ENCODE peak calls at places on chromosomes 6 and 20, in four cellular contexts. E, A, V and Y are unnamed samples. For H3K4me1 and H3K9me3, the result is how much of the 10 kb centered on the place peaks cover.

GRCh38 chr6:129643968-129644367 is 66.0 kb downstream of the ARHGAP18 start:
- DNase-seq in V (no peak), A (no peak), E (no peak), Y (no peak)

GRCh38 chr6:100796049-100796823 is 84.9 kb downstream of the ASCC3 start:
- DNase-seq in A (no peak), E (no peak), V (no peak), Y (no peak)

GRCh38 chr20:58289143-58289542 is 20.4 kb upstream of the RAB22A start:
- DNase-seq in V (no peak), E (no peak), A (no peak), Y (no peak)

GRCh38 chr6:139239137-139239536 is 52.7 kb downstream of the TXLNB start:
- DNase-seq in A (no peak), E (peak), V (no peak), Y (no peak)

GRCh38 chr6:30782425-30783014 is 38.2 kb upstream of the IER3 start:
- DNase-seq in A (no peak), E (no peak), V (no peak), Y (peak)

GRCh38 chr6:41189968-41190367 is 11.0 kb downstream of the TREML2 start:
- DNase-seq in E (no peak), V (no peak), A (no peak), Y (no peak)

GRCh38 chr6:133953634-133954415 is 801 bp downstream of the TBPL1 start:
- DNase-seq in E (no peak), V (peak), A (peak), Y (peak)

GRCh38 chr6:88709819-88710246 is 253.6 kb downstream of the RNGTT start:
- DNase-seq in E (no peak), V (no peak), A (no peak), Y (no peak)

GRCh38 chr6:137188855-137189254 is 15.4 kb upstream of the IL22RA2 start:
- DNase-seq in V (peak), E (peak), A (no peak), Y (no peak)

GRCh38 chr20:8505817-8506216 is 373.8 kb downstream of the PLCB1 start:
- DNase-seq in A (no peak), E (no peak), V (no peak), Y (no peak)

GRCh38 chr6:43939281-43940070 is 169.5 kb downstream of the VEGFA start:
- DNase-seq in E (no peak), V (peak), A (no peak), Y (no peak)

GRCh38 chr6:63573899-63574553 is 1.7 kb downstream of the LOC128125822 start:
- DNase-seq in V (peak), A (peak), E (peak), Y (peak)

GRCh38 chr6:106125925-106126435 is 39.8 kb downstream of the PRDM1 start:
- DNase-seq in V (no peak), A (peak), E (no peak), Y (no peak)

GRCh38 chr20:45970646-45971424 is 1.2 kb downstream of the ZNF335 start:
- DNase-seq in A (no peak), V (no peak), E (no peak), Y (peak)

GRCh38 chr6:11207199-11207968 is 25.1 kb downstream of the NEDD9 start:
- DNase-seq in A (peak), V (no peak), E (peak), Y (peak)

GRCh38 chr6:111766524-111766857 is 106.8 kb downstream of the FYN start:
- DNase-seq in V (no peak), E (no peak), A (no peak), Y (no peak)
- H3K4me1 ChIP-seq in V (under half), E (under half), A (under half), Y (under half)

GRCh38 chr6:12610862-12611261 is 105.7 kb upstream of the PHACTR1 start:
- DNase-seq in A (no peak), E (no peak), V (no peak), Y (no peak)

GRCh38 chr6:12608874-12609273 is 107.7 kb upstream of the PHACTR1 start:
- DNase-seq in V (no peak), E (no peak), A (no peak), Y (no peak)

GRCh38 chr6:12613819-12614218 is 102.7 kb upstream of the PHACTR1 start:
- DNase-seq in V (no peak), A (no peak), E (no peak), Y (no peak)

GRCh38 chr6:12614468-12614867 is 102.1 kb upstream of the PHACTR1 start:
- DNase-seq in V (no peak), E (no peak), A (no peak), Y (peak)
- H3K9ac ChIP-seq in V (no peak), E (no peak), A (no peak), Y (no peak)

GRCh38 chr6:168660400-168660945 is 219.5 kb downstream of the SMOC2 start:
- DNase-seq in E (no peak), A (no peak), V (no peak), Y (no peak)
- H3K9me3 ChIP-seq in E (under half), A (under half), V (under half), Y (under half)

GRCh38 chr20:25126630-25127029 is 44.7 kb upstream of the VSX1 start:
- DNase-seq in V (no peak), A (no peak), E (no peak), Y (no peak)
- H3K4me1 ChIP-seq in V (under half), A (under half), E (under half), Y (under half)

GRCh38 chr6:34817337-34817910 is 25.5 kb downstream of the BLTP3A start:
- DNase-seq in A (no peak), V (no peak), E (no peak), Y (no peak)

GRCh38 chr6:34810936-34811632 is 19.2 kb downstream of the BLTP3A start:
- DNase-seq in A (peak), V (no peak), E (peak), Y (no peak)

GRCh38 chr6:34809914-34810882 is 18.3 kb downstream of the BLTP3A start:
- DNase-seq in V (no peak), A (no peak), E (no peak), Y (peak)

GRCh38 chr6:34816635-34817301 is 24.9 kb downstream of the BLTP3A start:
- DNase-seq in E (no peak), V (no peak), A (no peak), Y (no peak)

GRCh38 chr6:34813028-34813742 is 21.3 kb downstream of the BLTP3A start:
- DNase-seq in E (no peak), V (no peak), A (no peak), Y (no peak)
- H3K9ac ChIP-seq in E (no peak), V (no peak), A (no peak), Y (no peak)

GRCh38 chr20:16020971-16021370 is 552.3 kb downstream of the KIF16B start:
- DNase-seq in E (peak), V (no peak), A (no peak), Y (peak)

GRCh38 chr20:16013631-16014030 is 559.6 kb downstream of the KIF16B start:
- DNase-seq in V (no peak), E (no peak), A (no peak), Y (no peak)

GRCh38 chr20:16014436-16014835 is 558.8 kb downstream of the KIF16B start:
- DNase-seq in V (no peak), A (no peak), E (no peak), Y (no peak)

GRCh38 chr20:16017656-16018055 is 555.6 kb downstream of the KIF16B start:
- DNase-seq in V (no peak), E (no peak), A (no peak), Y (no peak)

GRCh38 chr20:16018881-16019280 is 554.4 kb downstream of the KIF16B start:
- DNase-seq in V (no peak), E (no peak), A (no peak), Y (peak)
- H3K9me3 ChIP-seq in V (under half), E (under half), A (under half), Y (under half)

GRCh38 chr20:56805966-56806365 is 176.9 kb downstream of the TFAP2C start:
- DNase-seq in A (no peak), E (no peak), V (no peak), Y (no peak)

GRCh38 chr20:56808119-56808725 is 179.1 kb downstream of the TFAP2C start:
- DNase-seq in V (no peak), E (no peak), A (peak), Y (no peak)

GRCh38 chr20:56805313-56805712 is 176.2 kb downstream of the TFAP2C start:
- DNase-seq in V (no peak), A (no peak), E (no peak), Y (no peak)

GRCh38 chr20:56808732-56809131 is 179.6 kb downstream of the TFAP2C start:
- DNase-seq in V (no peak), A (peak), E (no peak), Y (no peak)

DNA sequence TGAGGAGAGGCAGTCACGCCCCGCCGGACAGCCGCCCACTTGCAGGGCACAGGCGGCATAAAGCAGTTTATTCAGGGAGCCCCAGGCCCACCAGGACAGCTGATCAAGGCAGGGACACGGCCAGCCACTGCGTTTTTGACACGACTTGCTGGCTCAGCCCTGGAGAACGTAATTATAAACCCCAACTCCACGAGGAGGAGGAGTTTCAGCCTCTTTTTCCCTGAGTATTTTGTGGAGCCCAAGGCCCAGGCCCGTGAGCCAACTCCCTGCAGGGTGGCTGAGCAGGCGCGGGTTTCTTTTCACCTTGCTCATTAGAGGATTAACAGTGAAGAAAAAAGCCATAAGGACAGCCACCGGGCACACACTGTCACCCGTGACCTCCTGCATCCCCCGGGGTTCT is 178.0 kb downstream of the TFAP2C start:
- DNase-seq in A (no peak), E (no peak), V (no peak), Y (no peak)
- H3K4me1 ChIP-seq in A (under half), E (under half), V (under half), Y (under half)

GRCh38 chr20:22430746-22431168 is 153.6 kb downstream of the FOXA2 start:
- DNase-seq in V (no peak), A (no peak), E (no peak), Y (no peak)
- H3K9ac ChIP-seq in V (no peak), A (no peak), E (no peak), Y (no peak)